ENCODE peak calls at places on chromosomes 12 and 14, in six cellular contexts. I is H54; Z is HEK293T; D is COR-L47; A is astrocyte; T is stimulated activated naive B cell treated with anti-CD40 and anti-IgM and Interleukin-4, amounts not matched to agents 10 μg/mL and 1 μg/mL and 100 μg/mL, for 72 hours. X is an unnamed sample.

GRCh38 chr14:66295386-66295785 is 190.8 kb upstream of the CCDC196 start:
- DNase-seq in I (no peak), Z (no peak), D (no peak), A (no peak), T (no peak), X (no peak)

GRCh38 chr14:105490318-105490571 is 801 bp upstream of the TEDC1 start:
- DNase-seq in I (no peak), Z (no peak), D (no peak), A (no peak), T (no peak), X (no peak)

GRCh38 chr12:879641-880040 is 69.9 kb downstream of the RAD52 start:
- DNase-seq in I (no peak), Z (no peak), D (no peak), A (peak), T (no peak), X (no peak)

GRCh38 chr12:97748298-97748697 is 285.7 kb downstream of the RMST start:
- DNase-seq in I (no peak), Z (no peak), D (peak), A (no peak), T (no peak), X (peak)

GRCh38 chr12:121814429-121815119 is 10.8 kb downstream of the SETD1B start:
- DNase-seq in I (no peak), Z (no peak), D (no peak), A (no peak), T (no peak), X (no peak)

GRCh38 chr14:53591816-53592215 is 364.8 kb downstream of the BMP4 start:
- DNase-seq in I (no peak), Z (no peak), D (no peak), A (no peak), T (no peak), X (no peak)

GRCh38 chr14:89267656-89268055 is 149.4 kb downstream of the FOXN3 start:
- DNase-seq in I (no peak), Z (no peak), D (no peak), A (no peak), T (no peak), X (no peak)

GRCh38 chr12:67025543-67026114 is 243.5 kb upstream of the CAND1 start:
- DNase-seq in I (peak), Z (peak), D (peak), A (no peak), T (no peak), X (peak)

GRCh38 chr12:124201248-124201647 is 93.6 kb upstream of the RFLNA start:
- DNase-seq in I (no peak), Z (no peak), D (no peak), A (no peak), T (no peak), X (no peak)

GRCh38 chr14:22822619-22823551 is 6.8 kb upstream of the MRPL52 start:
- DNase-seq in I (peak), Z (peak), D (peak), A (peak), T (peak), X (peak)

GRCh38 chr12:44015333-44015941 is 179.6 kb downstream of the TMEM117 start:
- DNase-seq in I (no peak), Z (peak), D (peak), A (peak), T (no peak), X (peak)

GRCh38 chr14:88476375-88476774 is 78.4 kb downstream of the PTPN21 start:
- DNase-seq in I (no peak), Z (no peak), D (no peak), A (peak), T (no peak), X (no peak)

GRCh38 chr14:95906591-95906990 is 30.0 kb downstream of the TUNAR start:
- DNase-seq in I (no peak), Z (no peak), D (no peak), A (no peak), T (no peak), X (no peak)

GRCh38 chr12:47282206-47282605 is 202.4 kb upstream of the AMIGO2 start:
- DNase-seq in I (no peak), Z (no peak), D (no peak), A (peak), T (no peak), X (no peak)

X was measured in SHP77.